ENCODE peak calls at places on chromosomes 1 and 21, in six cellular contexts. I, E, Y, S, C and O are unnamed samples.

GRCh38 chr21:38869946-38870345 is 64.2 kb downstream of the ETS2 start:
- DNase-seq in Y (no peak), I (no peak), E (peak; percentile 8), C (no peak), S (no peak), O (no peak)

GRCh38 chr21:41673596-41674335 is 93.1 kb downstream of the RIPK4 start:
- DNase-seq in S (no peak), C (peak; percentile 77), Y (no peak), I (no peak), E (no peak), O (no peak)

GRCh38 chr1:174469687-174470086 is 21.9 kb downstream of the GPR52 start:
- DNase-seq in E (peak; percentile 1), C (no peak), I (peak; percentile 2), Y (no peak), S (no peak), O (no peak)

GRCh38 chr21:41622831-41623548 is 115.0 kb upstream of the TMPRSS2 start:
- DNase-seq in E (no peak), C (no peak), S (no peak), I (no peak), Y (peak; percentile 29), O (no peak)

GRCh38 chr1:94332952-94333351 is 85.2 kb upstream of the ABCD3 start:
- DNase-seq in S (no peak), Y (no peak), C (no peak), I (peak; percentile 41), E (no peak), O (no peak)

GRCh38 chr1:153538315-153538821 is 2.4 kb downstream of the S100A5 start:
- DNase-seq in C (peak; percentile 74), Y (no peak), E (no peak), I (peak; percentile 39), S (no peak), O (no peak)

GRCh38 chr1:66253330-66253921 is 280.5 kb upstream of the SGIP1 start:
- DNase-seq in I (peak; percentile 82), C (no peak), E (peak; percentile 84), S (peak; percentile 79), Y (no peak), O (no peak)

GRCh38 chr1:178134061-178134460 is 40.2 kb downstream of the RASAL2 start:
- DNase-seq in Y (no peak), I (peak; percentile 85), C (no peak), E (peak; percentile 87), S (no peak), O (no peak)

GRCh38 chr1:215719569-215719968 is 152.5 kb downstream of the KCTD3 start:
- DNase-seq in S (peak; percentile 5), I (peak; percentile 22), E (no peak), C (no peak), Y (no peak), O (no peak)

GRCh38 chr1:153577624-153578051 is 12.0 kb upstream of the S100A2 start:
- DNase-seq in I (no peak), C (no peak), E (no peak), S (no peak), Y (no peak), O (no peak)

GRCh38 chr1:67060811-67061218 is 6.9 kb upstream of the SLC35D1 start:
- DNase-seq in I (peak; percentile 97), C (no peak), S (peak; percentile 87), E (peak; percentile 98), Y (no peak), O (no peak)

GRCh38 chr1:97904528-97904927 is 16.3 kb downstream of the DPYD start:
- DNase-seq in E (peak; percentile 82), S (peak; percentile 18), I (no peak), Y (no peak), C (no peak), O (no peak)

GRCh38 chr1:153519242-153519641 is 16.5 kb downstream of the S100A6 start:
- DNase-seq in E (no peak), C (no peak), S (no peak), I (no peak), Y (no peak), O (no peak)